ENCODE peak calls at places on chromosomes 5 and 9, in four cellular contexts. Q, R, M and I are unnamed samples. For H3K4me1 and H3K9me3, the result is how much of the 10 kb centered on the place peaks cover.

GRCh38 chr9:115118471-115119156 is 657 bp upstream of the TNC start:
- DNase-seq in Q (peak), R (peak), M (peak), I (peak)

GRCh38 chr5:87825583-87825982 is 412.9 kb upstream of the CCNH start:
- DNase-seq in Q (no peak), R (no peak), M (no peak), I (no peak)

GRCh38 chr5:103703617-103704016 is 141.0 kb upstream of the NUDT12 start:
- DNase-seq in Q (no peak), R (no peak), M (no peak), I (no peak)

GRCh38 chr5:37900692-37901091 is 60.9 kb upstream of the GDNF start:
- DNase-seq in Q (no peak), R (peak), M (peak), I (no peak)

GRCh38 chr9:112844771-112845542 is 45.7 kb downstream of the SLC46A2 start:
- DNase-seq in Q (peak), R (peak), M (peak), I (peak)

GRCh38 chr5:141680751-141681201 is 1.3 kb downstream of the ARAP3 start:
- DNase-seq in Q (no peak), R (peak), M (peak), I (peak)

GRCh38 chr5:44292736-44293135 is 96.5 kb downstream of the FGF10 start:
- DNase-seq in Q (no peak), R (no peak), M (no peak), I (no peak)

GRCh38 chr5:145827275-145827674 is 7.9 kb downstream of the PRELID2 start:
- DNase-seq in Q (no peak), R (no peak), M (no peak), I (no peak)

GRCh38 chr5:56155085-56155484 is 78.0 kb downstream of the ANKRD55 start:
- DNase-seq in Q (no peak), R (no peak), M (no peak), I (no peak)

GRCh38 chr5:67493676-67494075 is 297.1 kb upstream of the CD180 start:
- DNase-seq in Q (no peak), R (peak), M (peak), I (no peak)

GRCh38 chr5:128405159-128405558 is 132.9 kb downstream of the FBN2 start:
- DNase-seq in Q (no peak), R (no peak), M (no peak), I (no peak)

GRCh38 chr9:4905135-4905490 is 80.0 kb upstream of the JAK2 start:
- DNase-seq in Q (no peak), R (no peak), M (no peak), I (no peak)

GRCh38 chr5:168288349-168289245 is 2.8 kb upstream of the WWC1 start:
- DNase-seq in Q (no peak), R (no peak), M (no peak), I (no peak)

GRCh38 chr9:93258818-93259489 is 75.0 kb downstream of the WNK2 start:
- DNase-seq in Q (peak), R (no peak), M (peak), I (peak)

GRCh38 chr5:76705574-76705973 is 10.4 kb upstream of the F2R start:
- DNase-seq in Q (no peak), R (no peak), M (no peak), I (no peak)

GRCh38 chr5:102545175-102545574 is 46.4 kb upstream of the SLCO6A1 start:
- DNase-seq in Q (no peak), R (no peak), M (peak), I (no peak)

GRCh38 chr5:169149317-169149716 is 151.6 kb downstream of the SLIT3 start:
- DNase-seq in Q (no peak), R (no peak), M (peak), I (no peak)

GRCh38 chr5:31987985-31988710 is 186.0 kb downstream of the GOLPH3 start:
- DNase-seq in Q (no peak), R (no peak), M (no peak), I (no peak)

GRCh38 chr5:149211566-149211965 is 60.1 kb upstream of the AFAP1L1 start:
- DNase-seq in Q (no peak), R (no peak), M (no peak), I (no peak)

GRCh38 chr9:88927510-88927909 is 63.8 kb upstream of the S1PR3 start:
- DNase-seq in Q (no peak), R (no peak), M (no peak), I (no peak)

GRCh38 chr5:139774980-139775654 is 20.5 kb upstream of the PSD2 start:
- DNase-seq in Q (peak), R (peak), M (peak), I (peak)

GRCh38 chr5:151471276-151471675 is 23.9 kb downstream of the SLC36A1 start:
- DNase-seq in Q (no peak), R (no peak), M (no peak), I (no peak)

GRCh38 chr5:15717002-15717401 is 217.0 kb downstream of the FBXL7 start:
- DNase-seq in Q (no peak), R (no peak), M (no peak), I (no peak)

GRCh38 chr9:2336055-2336454 is 285.5 kb upstream of the VLDLR start:
- DNase-seq in Q (no peak), R (no peak), M (no peak), I (no peak)

GRCh38 chr5:139740138-139740992 is 55.2 kb upstream of the PSD2 start:
- DNase-seq in Q (no peak), R (no peak), M (no peak), I (no peak)

GRCh38 chr5:21391506-21391905 is 1403.5 kb upstream of the CDH18 start:
- DNase-seq in Q (no peak), R (no peak), M (no peak), I (no peak)

GRCh38 chr5:35781181-35781580 is 75.5 kb upstream of the IL7R start:
- DNase-seq in Q (no peak), R (no peak), M (no peak), I (no peak)

GRCh38 chr5:54882101-54882500 is 103.3 kb downstream of the ESM1 start:
- DNase-seq in Q (no peak), R (no peak), M (no peak), I (no peak)

GRCh38 chr9:20297646-20298084 is 324.6 kb downstream of the MLLT3 start:
- DNase-seq in Q (no peak), R (no peak), M (no peak), I (no peak)

GRCh38 chr5:141832131-141832530 is 46.1 kb downstream of the PCDH1 start:
- DNase-seq in Q (no peak), R (no peak), M (no peak), I (no peak)

GRCh38 chr5:17897776-17898175 is 263.5 kb downstream of the TAF11L14 start:
- DNase-seq in Q (no peak), R (no peak), M (no peak), I (no peak)

GRCh38 chr5:170221319-170221718 is 11.5 kb upstream of the C5orf58 start:
- DNase-seq in Q (no peak), R (no peak), M (no peak), I (no peak)

GRCh38 chr5:28403846-28404245 is 1365.5 kb upstream of the CDH9 start:
- DNase-seq in Q (no peak), R (no peak), M (peak), I (no peak)

GRCh38 chr9:69476016-69476415 is 151.0 kb downstream of the ENTREP1 start:
- DNase-seq in Q (no peak), R (no peak), M (no peak), I (no peak)

GRCh38 chr9:131734165-131734610 is 5.7 kb downstream of the RAPGEF1 start:
- DNase-seq in Q (peak), R (peak), M (no peak), I (peak)

GRCh38 chr5:169753795-169754194 is 116.7 kb downstream of the DOCK2 start:
- DNase-seq in Q (no peak), R (no peak), M (no peak), I (no peak)

GRCh38 chr5:123907349-123907748 is 395.4 kb downstream of the CSNK1G3 start:
- DNase-seq in Q (no peak), R (no peak), M (no peak), I (no peak)

GRCh38 chr5:123906698-123907295 is 394.8 kb downstream of the CSNK1G3 start:
- DNase-seq in Q (no peak), R (no peak), M (no peak), I (no peak)
- H3K27ac ChIP-seq in Q (no peak), R (no peak), M (no peak), I (no peak)

DNA sequence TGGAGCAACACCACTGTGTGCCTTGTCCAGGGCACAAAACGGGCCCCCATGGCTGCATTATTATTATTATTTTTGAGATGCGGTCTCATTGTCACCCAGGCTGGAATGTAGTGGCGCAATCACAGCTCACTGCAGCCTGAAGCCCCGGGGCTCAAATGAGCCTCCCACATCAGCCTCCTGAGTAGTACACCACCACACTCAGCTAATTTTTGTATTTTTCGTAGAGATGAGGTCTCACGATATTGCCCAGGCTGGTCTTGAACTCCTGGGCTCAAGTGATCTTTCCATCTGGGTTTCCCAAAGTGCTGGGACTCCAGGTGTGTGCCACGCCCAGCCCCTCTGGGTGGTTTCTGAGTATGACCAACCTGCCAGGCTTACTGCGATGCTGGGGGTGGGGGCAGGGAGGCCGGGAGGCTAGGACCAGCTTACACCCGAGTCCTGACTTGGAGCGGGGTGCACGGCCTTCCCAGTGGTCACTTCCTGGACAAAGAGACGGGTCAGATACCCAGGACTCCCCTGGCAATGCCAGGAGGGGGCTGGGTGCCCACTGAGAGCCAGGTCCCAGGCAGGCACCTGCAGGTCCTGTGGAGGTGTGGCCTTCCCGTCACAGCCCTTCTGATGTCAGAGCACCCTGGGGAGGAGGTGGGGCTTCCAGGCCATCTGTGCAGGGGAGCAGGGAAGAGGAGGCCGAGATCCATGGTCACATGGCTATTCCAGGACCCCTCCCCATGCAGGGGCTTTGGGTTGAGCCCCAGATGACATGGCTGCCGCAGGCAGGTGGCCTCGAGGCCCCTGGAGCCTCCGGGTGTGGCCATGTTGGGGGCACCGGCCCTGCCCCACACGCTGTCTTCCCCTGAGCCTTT is 8.3 kb upstream of the NRARP start:
- DNase-seq in Q (no peak), R (no peak), M (peak), I (peak)
- H3K4me1 ChIP-seq in Q (under half), R (under half), M (under half), I (under half)

DNA sequence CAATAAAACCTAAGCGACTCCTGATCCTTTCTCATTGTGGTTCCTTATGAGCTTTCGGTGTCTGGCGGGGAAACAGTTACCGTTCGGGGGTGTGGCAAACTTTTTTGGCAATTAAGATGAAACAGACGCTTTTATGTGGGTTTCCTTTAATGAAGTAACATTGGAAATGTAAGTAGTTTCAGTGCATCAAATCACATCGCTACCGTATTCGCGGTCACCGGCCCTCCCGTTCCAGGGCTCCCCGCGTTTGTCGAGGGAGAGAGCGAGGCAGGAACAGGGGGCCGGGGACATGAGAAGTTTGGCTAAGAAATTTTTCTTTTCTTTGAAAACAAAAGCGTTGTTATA is 3.9 kb upstream of the IRX2 start:
- DNase-seq in Q (no peak), R (no peak), M (no peak), I (no peak)
- H3K9me3 ChIP-seq in Q (under half), R (under half), M (under half), I (under half)

GRCh38 chr9:96875460-96876142 is 21.3 kb upstream of the ZNF782 start:
- DNase-seq in Q (peak), R (peak), M (peak), I (peak)
- H3K27ac ChIP-seq in Q (peak), R (no peak), M (no peak), I (peak)

GRCh38 chr5:14239951-14240350 is 96.8 kb downstream of the TRIO start:
- DNase-seq in Q (no peak), R (no peak), M (no peak), I (no peak)

GRCh38 chr5:14238272-14238671 is 95.1 kb downstream of the TRIO start:
- DNase-seq in Q (no peak), R (no peak), M (no peak), I (no peak)

GRCh38 chr5:14237313-14238086 is 94.4 kb downstream of the TRIO start:
- DNase-seq in Q (no peak), R (no peak), M (no peak), I (no peak)

GRCh38 chr5:14240366-14240765 is 97.2 kb downstream of the TRIO start:
- DNase-seq in Q (no peak), R (no peak), M (no peak), I (no peak)

GRCh38 chr5:14239404-14239803 is 96.3 kb downstream of the TRIO start:
- DNase-seq in Q (no peak), R (no peak), M (no peak), I (no peak)
- H3K4me1 ChIP-seq in Q (under half), R (under half), M (under half), I (under half)

GRCh38 chr5:4584982-4585381 is 555.1 kb upstream of the ADAMTS16 start:
- DNase-seq in Q (no peak), R (no peak), M (no peak), I (no peak)

GRCh38 chr5:4581289-4581688 is 558.8 kb upstream of the ADAMTS16 start:
- DNase-seq in Q (no peak), R (no peak), M (no peak), I (no peak)

GRCh38 chr5:4579679-4580078 is 560.5 kb upstream of the ADAMTS16 start:
- DNase-seq in Q (no peak), R (no peak), M (no peak), I (no peak)

GRCh38 chr5:4576161-4576748 is 563.9 kb upstream of the ADAMTS16 start:
- DNase-seq in Q (no peak), R (no peak), M (no peak), I (no peak)

GRCh38 chr5:4580772-4581171 is 559.4 kb upstream of the ADAMTS16 start:
- DNase-seq in Q (no peak), R (no peak), M (no peak), I (no peak)
- H3K9me3 ChIP-seq in Q (under half), R (under half), M (under half), I (under half)

GRCh38 chr5:147485046-147485445 is 24.8 kb downstream of the DPYSL3 start:
- DNase-seq in Q (no peak), R (no peak), M (no peak), I (no peak)
- H3K27ac ChIP-seq in Q (peak), R (peak), M (no peak), I (peak)

DNA sequence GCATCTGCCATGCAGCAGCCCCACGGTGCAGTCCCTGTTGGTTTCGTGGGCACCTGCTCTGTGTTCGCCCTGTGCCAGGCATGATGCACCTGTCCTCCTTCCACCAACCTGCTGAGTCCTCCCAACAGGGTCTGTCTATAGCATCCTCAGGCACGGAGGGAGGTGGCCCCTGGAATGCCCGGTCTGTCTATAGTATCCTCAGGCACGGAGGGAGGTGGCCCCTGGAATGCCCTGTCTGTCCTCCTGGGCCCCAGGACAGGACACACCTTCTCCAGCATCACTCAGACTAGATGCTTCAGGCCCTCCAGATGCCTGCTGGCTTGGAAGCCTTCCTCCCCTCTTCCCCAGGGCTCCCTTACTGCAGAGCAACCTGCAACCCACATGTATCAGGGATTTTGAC is 9.9 kb upstream of the PHYHD1 start:
- DNase-seq in Q (no peak), R (no peak), M (no peak), I (peak)
- H3K4me1 ChIP-seq in Q (half or more), R (half or more), M (under half), I (half or more)